ENCODE peak calls at places on chromosomes 4 and X, in seven cellular contexts. One of them, this sample, is unnamed.

GRCh38 chr4:111011458-111011857 is 388.6 kb upstream of the PITX2 start:
- DNase-seq in heart right ventricle: no peak
- DNase-seq in dorsolateral prefrontal cortex: no peak
- DNase-seq in left ventricle myocardium inferior: no peak
- DNase-seq in GM23338: peak
- DNase-seq in AG04450: no peak
- DNase-seq in Peyer's patch: no peak
- DNase-seq in this sample: no peak

GRCh38 chr4:8427761-8428287 is 12.7 kb downstream of the ACOX3 start:
- DNase-seq in heart right ventricle: no peak
- DNase-seq in dorsolateral prefrontal cortex: no peak
- DNase-seq in left ventricle myocardium inferior: peak
- DNase-seq in GM23338: peak
- DNase-seq in AG04450: no peak
- DNase-seq in Peyer's patch: peak
- DNase-seq in this sample: no peak

GRCh38 chrX:148311544-148311943 is 188.9 kb upstream of the AFF2 start:
- DNase-seq in heart right ventricle: no peak
- DNase-seq in dorsolateral prefrontal cortex: no peak
- DNase-seq in left ventricle myocardium inferior: no peak
- DNase-seq in GM23338: no peak
- DNase-seq in AG04450: no peak
- DNase-seq in Peyer's patch: no peak
- DNase-seq in this sample: no peak

GRCh38 chrX:138709886-138710285 is 1.6 kb downstream of the FGF13 start:
- DNase-seq in heart right ventricle: no peak
- DNase-seq in dorsolateral prefrontal cortex: no peak
- DNase-seq in left ventricle myocardium inferior: no peak
- DNase-seq in GM23338: peak
- DNase-seq in AG04450: no peak
- DNase-seq in Peyer's patch: no peak
- DNase-seq in this sample: no peak

GRCh38 chrX:129678176-129678880 is 23.6 kb upstream of the APLN start:
- DNase-seq in heart right ventricle: peak
- DNase-seq in dorsolateral prefrontal cortex: peak
- DNase-seq in left ventricle myocardium inferior: peak
- DNase-seq in GM23338: peak
- DNase-seq in AG04450: no peak
- DNase-seq in Peyer's patch: peak
- DNase-seq in this sample: no peak

GRCh38 chr4:186904104-186904503 is 180.4 kb upstream of the FAT1 start:
- DNase-seq in heart right ventricle: no peak
- DNase-seq in dorsolateral prefrontal cortex: no peak
- DNase-seq in left ventricle myocardium inferior: no peak
- DNase-seq in GM23338: no peak
- DNase-seq in AG04450: peak
- DNase-seq in Peyer's patch: no peak
- DNase-seq in this sample: no peak

GRCh38 chrX:7115557-7115956 is 32.0 kb upstream of the STS start:
- DNase-seq in heart right ventricle: peak
- DNase-seq in dorsolateral prefrontal cortex: no peak
- DNase-seq in left ventricle myocardium inferior: peak
- DNase-seq in GM23338: no peak
- DNase-seq in AG04450: no peak
- DNase-seq in Peyer's patch: no peak
- DNase-seq in this sample: no peak

GRCh38 chr4:17664755-17665154 is 50.3 kb downstream of the MED28 start:
- DNase-seq in heart right ventricle: no peak
- DNase-seq in dorsolateral prefrontal cortex: no peak
- DNase-seq in left ventricle myocardium inferior: no peak
- DNase-seq in GM23338: no peak
- DNase-seq in AG04450: no peak
- DNase-seq in Peyer's patch: no peak
- DNase-seq in this sample: peak

GRCh38 chr4:169236901-169237626 is 33.7 kb downstream of the SH3RF1 start:
- DNase-seq in heart right ventricle: no peak
- DNase-seq in dorsolateral prefrontal cortex: no peak
- DNase-seq in left ventricle myocardium inferior: no peak
- DNase-seq in GM23338: no peak
- DNase-seq in AG04450: no peak
- DNase-seq in Peyer's patch: no peak
- DNase-seq in this sample: peak

GRCh38 chrX:29447867-29448266 is 767.5 kb upstream of the MAGEB2 start:
- DNase-seq in heart right ventricle: no peak
- DNase-seq in dorsolateral prefrontal cortex: no peak
- DNase-seq in left ventricle myocardium inferior: no peak
- DNase-seq in GM23338: no peak
- DNase-seq in AG04450: no peak
- DNase-seq in Peyer's patch: no peak
- DNase-seq in this sample: no peak

GRCh38 chr4:11543710-11544109 is 115.0 kb upstream of the HS3ST1 start:
- DNase-seq in heart right ventricle: no peak
- DNase-seq in dorsolateral prefrontal cortex: no peak
- DNase-seq in left ventricle myocardium inferior: no peak
- DNase-seq in GM23338: no peak
- DNase-seq in AG04450: no peak
- DNase-seq in Peyer's patch: no peak
- DNase-seq in this sample: no peak

GRCh38 chr4:158669310-158669709 is 2.4 kb downstream of the C4orf46 start:
- DNase-seq in heart right ventricle: no peak
- DNase-seq in dorsolateral prefrontal cortex: no peak
- DNase-seq in left ventricle myocardium inferior: no peak
- DNase-seq in GM23338: no peak
- DNase-seq in AG04450: no peak
- DNase-seq in Peyer's patch: no peak
- DNase-seq in this sample: no peak

GRCh38 chr4:158670975-158671664 is 567 bp downstream of the C4orf46 start:
- DNase-seq in heart right ventricle: peak
- DNase-seq in dorsolateral prefrontal cortex: peak
- DNase-seq in left ventricle myocardium inferior: peak
- DNase-seq in GM23338: peak
- DNase-seq in AG04450: peak
- DNase-seq in Peyer's patch: peak
- DNase-seq in this sample: no peak

GRCh38 chr4:158666892-158667291 is 4.8 kb downstream of the C4orf46 start:
- DNase-seq in heart right ventricle: no peak
- DNase-seq in dorsolateral prefrontal cortex: no peak
- DNase-seq in left ventricle myocardium inferior: no peak
- DNase-seq in GM23338: no peak
- DNase-seq in AG04450: no peak
- DNase-seq in Peyer's patch: no peak
- DNase-seq in this sample: no peak

GRCh38 chr4:158664806-158665205 is 6.9 kb downstream of the C4orf46 start:
- DNase-seq in heart right ventricle: no peak
- DNase-seq in dorsolateral prefrontal cortex: no peak
- DNase-seq in left ventricle myocardium inferior: no peak
- DNase-seq in GM23338: no peak
- DNase-seq in AG04450: no peak
- DNase-seq in Peyer's patch: no peak
- DNase-seq in this sample: no peak

GRCh38 chr4:158667651-158668198 is 4.0 kb downstream of the C4orf46 start:
- DNase-seq in heart right ventricle: no peak
- DNase-seq in dorsolateral prefrontal cortex: no peak
- DNase-seq in left ventricle myocardium inferior: no peak
- DNase-seq in GM23338: peak
- DNase-seq in AG04450: no peak
- DNase-seq in Peyer's patch: no peak
- DNase-seq in this sample: no peak
- TF ChIP-seq CTCF in heart right ventricle: peak
- TF ChIP-seq CTCF in dorsolateral prefrontal cortex: peak
- TF ChIP-seq CTCF in left ventricle myocardium inferior: peak
- TF ChIP-seq CTCF in GM23338: peak
- TF ChIP-seq CTCF in AG04450: peak
- TF ChIP-seq CTCF in Peyer's patch: peak
- TF ChIP-seq CTCF in this sample: no peak

DNA sequence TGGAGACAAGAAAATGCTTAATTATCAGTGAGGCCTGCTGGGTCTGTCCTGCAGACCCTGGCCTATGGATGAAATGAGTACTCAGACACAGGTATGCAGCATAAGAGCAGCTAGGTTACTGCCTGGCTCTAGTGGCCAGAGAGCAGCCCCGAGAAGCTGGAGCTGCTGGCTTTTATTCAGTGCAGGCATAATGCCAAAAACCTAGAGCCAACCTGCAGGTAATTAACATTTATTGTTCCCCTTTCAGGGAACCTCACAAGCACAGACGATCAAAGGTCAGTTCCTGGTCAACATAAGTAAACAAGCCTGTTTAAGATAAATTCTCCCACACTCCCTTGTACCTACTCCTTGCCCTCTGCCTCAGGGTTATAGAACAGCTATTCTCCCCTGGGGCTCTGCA is 13.3 kb downstream of the IDS start:
- DNase-seq in heart right ventricle: no peak
- DNase-seq in dorsolateral prefrontal cortex: no peak
- DNase-seq in left ventricle myocardium inferior: no peak
- DNase-seq in GM23338: no peak
- DNase-seq in AG04450: no peak
- DNase-seq in Peyer's patch: no peak
- DNase-seq in this sample: no peak
- H3K27ac ChIP-seq in heart right ventricle: no peak
- H3K27ac ChIP-seq in dorsolateral prefrontal cortex: no peak
- H3K27ac ChIP-seq in left ventricle myocardium inferior: peak
- H3K27ac ChIP-seq in GM23338: no peak
- H3K27ac ChIP-seq in AG04450: no peak
- H3K27ac ChIP-seq in Peyer's patch: no peak
- H3K27ac ChIP-seq in this sample: no peak

GRCh38 chrX:33607042-33607595 is 395.8 kb upstream of the DMD start:
- DNase-seq in heart right ventricle: no peak
- DNase-seq in dorsolateral prefrontal cortex: no peak
- DNase-seq in left ventricle myocardium inferior: no peak
- DNase-seq in GM23338: no peak
- DNase-seq in AG04450: no peak
- DNase-seq in Peyer's patch: no peak
- DNase-seq in this sample: no peak

DNA sequence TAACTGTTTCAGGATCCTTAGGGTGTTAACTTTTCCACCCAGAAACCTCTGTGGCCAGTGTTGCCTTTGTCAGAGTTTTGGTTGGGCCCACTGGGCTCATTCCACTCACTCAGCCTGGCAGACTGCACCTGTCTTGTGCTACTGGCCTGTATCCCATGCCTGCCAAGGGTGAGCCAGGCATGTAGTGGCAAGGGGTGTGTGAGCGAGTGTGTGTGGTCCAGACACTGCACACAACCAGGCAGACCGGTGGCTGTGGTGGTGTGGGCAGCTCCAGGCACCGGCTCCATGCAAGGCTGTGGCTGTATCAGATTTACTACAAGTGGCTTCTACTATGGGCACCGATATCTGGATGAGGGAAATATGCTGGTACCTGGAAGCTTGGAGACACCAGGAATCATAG is 394.6 kb upstream of the DMD start:
- DNase-seq in heart right ventricle: no peak
- DNase-seq in dorsolateral prefrontal cortex: no peak
- DNase-seq in left ventricle myocardium inferior: no peak
- DNase-seq in GM23338: no peak
- DNase-seq in AG04450: no peak
- DNase-seq in Peyer's patch: no peak
- DNase-seq in this sample: no peak
- TF ChIP-seq CTCF in heart right ventricle: no peak
- TF ChIP-seq CTCF in dorsolateral prefrontal cortex: no peak
- TF ChIP-seq CTCF in left ventricle myocardium inferior: no peak
- TF ChIP-seq CTCF in GM23338: no peak
- TF ChIP-seq CTCF in AG04450: no peak
- TF ChIP-seq CTCF in Peyer's patch: no peak
- TF ChIP-seq CTCF in this sample: no peak

GRCh38 chr4:81635128-81635527 is 163.4 kb upstream of the RASGEF1B start:
- DNase-seq in heart right ventricle: no peak
- DNase-seq in dorsolateral prefrontal cortex: no peak
- DNase-seq in left ventricle myocardium inferior: no peak
- DNase-seq in GM23338: no peak
- DNase-seq in AG04450: no peak
- DNase-seq in Peyer's patch: no peak
- DNase-seq in this sample: no peak
- H3K27ac ChIP-seq in heart right ventricle: no peak
- H3K27ac ChIP-seq in dorsolateral prefrontal cortex: no peak
- H3K27ac ChIP-seq in left ventricle myocardium inferior: no peak
- H3K27ac ChIP-seq in GM23338: no peak
- H3K27ac ChIP-seq in AG04450: no peak
- H3K27ac ChIP-seq in Peyer's patch: no peak
- H3K27ac ChIP-seq in this sample: no peak

DNA sequence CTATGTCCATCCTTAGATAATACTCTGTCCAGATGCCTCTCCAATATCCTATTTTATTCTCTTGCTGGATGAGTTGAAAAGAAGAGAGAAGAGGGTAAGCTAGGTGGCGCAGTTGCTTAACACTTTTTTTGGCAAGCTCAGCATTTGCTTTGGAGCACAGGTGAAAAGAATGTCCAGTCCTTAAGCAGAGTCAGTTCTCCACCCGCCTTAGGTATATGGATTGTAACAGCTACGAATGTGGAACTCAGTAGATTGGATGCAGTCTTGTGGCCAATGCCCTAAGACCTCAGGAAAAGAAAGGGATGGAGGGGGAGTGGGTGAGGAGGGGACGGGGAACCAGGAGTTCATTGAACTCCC is 208.4 kb downstream of the NWD2 start:
- DNase-seq in heart right ventricle: no peak
- DNase-seq in dorsolateral prefrontal cortex: peak
- DNase-seq in left ventricle myocardium inferior: no peak
- DNase-seq in GM23338: peak
- DNase-seq in AG04450: no peak
- DNase-seq in Peyer's patch: no peak
- DNase-seq in this sample: no peak
- TF ChIP-seq CTCF in heart right ventricle: peak
- TF ChIP-seq CTCF in dorsolateral prefrontal cortex: peak
- TF ChIP-seq CTCF in left ventricle myocardium inferior: peak
- TF ChIP-seq CTCF in GM23338: peak
- TF ChIP-seq CTCF in AG04450: peak
- TF ChIP-seq CTCF in Peyer's patch: peak
- TF ChIP-seq CTCF in this sample: peak